ENCODE peak calls at places on chromosomes 3 and 15, in ten cellular contexts. N, O, H, K, L, A, I, J, R and D are unnamed samples.

GRCh38 chr3:150733373-150733935 is 29.5 kb downstream of the SIAH2 start:
- DNase-seq in N (no peak), O (no peak), H (no peak), K (peak; percentile 98), L (no peak), A (no peak), I (peak; percentile 40), J (no peak), R (no peak), D (no peak)

GRCh38 chr3:82927309-82928253 is 1166.1 kb upstream of the GBE1 start:
- DNase-seq in N (no peak), O (peak; percentile 0), H (no peak), K (no peak), L (no peak), A (no peak), I (no peak), J (no peak), R (peak; percentile 16), D (no peak)

GRCh38 chr15:95600367-95600766 is 730.1 kb upstream of the NR2F2 start:
- DNase-seq in N (no peak), O (no peak), H (no peak), K (no peak), L (no peak), A (no peak), I (no peak), J (no peak), R (no peak), D (no peak)

GRCh38 chr15:101394056-101394630 is 95.4 kb downstream of the PCSK6 start:
- DNase-seq in N (no peak), O (no peak), H (no peak), K (no peak), L (no peak), A (no peak), I (no peak), J (no peak), R (no peak), D (no peak)

GRCh38 chr3:152474585-152474984 is 205.9 kb downstream of the MBNL1 start:
- DNase-seq in N (no peak), O (no peak), H (peak; percentile 60), K (peak; percentile 79), L (no peak), A (no peak), I (peak; percentile 76), J (no peak), R (no peak), D (no peak)

GRCh38 chr3:171248426-171249115 is 211.6 kb downstream of the TNIK start:
- DNase-seq in N (no peak), O (no peak), H (no peak), K (no peak), L (no peak), A (no peak), I (no peak), J (no peak), R (no peak), D (no peak)

GRCh38 chr3:49422379-49423248 is at the start of gene AMT:
- DNase-seq in N (peak; percentile 74), O (no peak), H (no peak), K (no peak), L (no peak), A (no peak), I (no peak), J (peak; percentile 65), R (peak; percentile 75), D (peak; percentile 92)

GRCh38 chr3:181696641-181697230 is 15.0 kb upstream of the SOX2 start:
- DNase-seq in N (no peak), O (no peak), H (no peak), K (no peak), L (no peak), A (no peak), I (no peak), J (no peak), R (no peak), D (no peak)